ENCODE peak calls at places on chromosomes 7 and 10, in five cellular contexts. E is heart left ventricle, L is body of pancreas, K is transverse colon, J is left ventricle myocardium inferior. Y is an unnamed sample. For H3K4me1, the result is how much of the 10 kb centered on the place peaks cover.

GRCh38 chr7:157523371-157523765 is 186.6 kb downstream of the DNAJB6 start:
- DNase-seq in E (no peak), L (peak), K (no peak), J (no peak), Y (no peak)

GRCh38 chr7:41886257-41886905 is 183.5 kb upstream of the INHBA start:
- DNase-seq in E (peak), L (no peak), K (peak), J (peak), Y (no peak)

GRCh38 chr7:128938524-128939074 is 872 bp downstream of the IRF5 start:
- DNase-seq in E (no peak), L (no peak), K (peak), J (no peak), Y (no peak)

GRCh38 chr7:2154831-2155230 is 77.9 kb downstream of the MAD1L1 start:
- DNase-seq in E (no peak), L (no peak), K (no peak), J (no peak), Y (no peak)

GRCh38 chr7:2651847-2652735 is 20.3 kb downstream of the TTYH3 start:
- DNase-seq in E (no peak), L (no peak), K (no peak), J (no peak), Y (no peak)

GRCh38 chr7:44162179-44162578 is 21.0 kb upstream of the MYL7 start:
- DNase-seq in E (no peak), L (no peak), K (no peak), J (no peak), Y (peak)

GRCh38 chr7:6157685-6158423 is 114.6 kb downstream of the CYTH3 start:
- DNase-seq in E (no peak), L (no peak), K (no peak), J (no peak), Y (no peak)

GRCh38 chr7:44969701-44970494 is 8.9 kb downstream of the MYO1G start:
- DNase-seq in E (no peak), L (no peak), K (peak), J (no peak), Y (no peak)

GRCh38 chr7:80318081-80318480 is 183.4 kb downstream of the GNAI1 start:
- DNase-seq in E (no peak), L (no peak), K (no peak), J (no peak), Y (no peak)

GRCh38 chr7:3217166-3217565 is 83.9 kb upstream of the SDK1 start:
- DNase-seq in E (peak), L (peak), K (no peak), J (peak), Y (peak)

GRCh38 chr7:42219447-42219846 is 17.6 kb downstream of the GLI3 start:
- DNase-seq in E (no peak), L (no peak), K (no peak), J (no peak), Y (no peak)

GRCh38 chr7:32762321-32762669 is 129.3 kb downstream of the KBTBD2 start:
- DNase-seq in E (no peak), L (no peak), K (no peak), J (no peak), Y (no peak)

GRCh38 chr7:55060085-55060484 is 41.3 kb downstream of the EGFR start:
- DNase-seq in E (no peak), L (no peak), K (no peak), J (no peak), Y (no peak)

GRCh38 chr7:133784421-133785045 is 342.6 kb upstream of the LRGUK start:
- DNase-seq in E (no peak), L (no peak), K (no peak), J (no peak), Y (no peak)

GRCh38 chr7:64102656-64103400 is 57.6 kb downstream of the ZNF727 start:
- DNase-seq in E (no peak), L (no peak), K (no peak), J (no peak), Y (no peak)

GRCh38 chr7:77893813-77894212 is 95.2 kb downstream of the PHTF2 start:
- DNase-seq in E (no peak), L (no peak), K (no peak), J (no peak), Y (no peak)

GRCh38 chr7:81488210-81488609 is 281.6 kb downstream of the HGF start:
- DNase-seq in E (no peak), L (no peak), K (no peak), J (no peak), Y (no peak)

GRCh38 chr7:44154703-44155102 is 13.6 kb upstream of the MYL7 start:
- DNase-seq in E (no peak), L (no peak), K (no peak), J (no peak), Y (no peak)

GRCh38 chr10:31358688-31359330 is 39.8 kb downstream of the ZEB1 start:
- DNase-seq in E (no peak), L (no peak), K (no peak), J (no peak), Y (no peak)

GRCh38 chr7:50854247-50854646 is 71.6 kb upstream of the GRB10 start:
- DNase-seq in E (no peak), L (no peak), K (no peak), J (no peak), Y (no peak)

GRCh38 chr7:47988496-47989386 is 9.3 kb upstream of the HUS1 start:
- DNase-seq in E (no peak), L (no peak), K (no peak), J (no peak), Y (no peak)

GRCh38 chr10:11245510-11245909 is 227.8 kb downstream of the CELF2 start:
- DNase-seq in E (no peak), L (no peak), K (no peak), J (no peak), Y (no peak)

GRCh38 chr10:111705026-111705425 is 478.5 kb downstream of the GPAM start:
- DNase-seq in E (no peak), L (no peak), K (no peak), J (no peak), Y (no peak)

GRCh38 chr10:34760606-34761005 is 54.5 kb downstream of the PARD3 start:
- DNase-seq in E (no peak), L (no peak), K (no peak), J (peak), Y (no peak)

GRCh38 chr7:121941836-121942235 is 68.9 kb downstream of the PTPRZ1 start:
- DNase-seq in E (no peak), L (no peak), K (no peak), J (no peak), Y (no peak)

GRCh38 chr7:125530553-125530952 is 600.9 kb upstream of the POT1 start:
- DNase-seq in E (no peak), L (no peak), K (no peak), J (no peak), Y (no peak)

GRCh38 chr10:28077889-28078288 is 79.0 kb upstream of the ODAD2 start:
- DNase-seq in E (no peak), L (no peak), K (no peak), J (no peak), Y (no peak)

GRCh38 chr10:47277352-47278151 is 22.4 kb upstream of the GDF10 start:
- DNase-seq in E (no peak), L (no peak), K (no peak), J (no peak), Y (no peak)

GRCh38 chr10:629186-629998 is 60.1 kb downstream of the DIP2C start:
- DNase-seq in E (no peak), L (no peak), K (no peak), J (no peak), Y (no peak)

DNA sequence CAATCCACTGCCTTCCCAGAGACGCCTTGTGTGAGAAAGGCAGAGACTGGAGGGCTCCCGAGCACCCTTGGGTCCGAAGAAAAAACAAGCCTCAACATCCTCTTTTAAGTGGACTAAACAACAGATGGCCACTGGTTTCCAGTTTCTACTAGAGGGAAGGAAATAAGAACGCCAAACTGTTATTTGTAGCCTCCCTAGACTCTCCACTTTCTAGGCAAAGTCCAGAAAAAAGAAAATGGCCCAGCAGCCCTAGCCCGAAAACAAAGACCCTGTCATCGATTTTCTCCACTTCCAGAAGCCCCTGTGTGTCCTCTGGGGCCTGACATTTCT is 6.0 kb downstream of the RGS10 start:
- DNase-seq in E (no peak), L (no peak), K (no peak), J (no peak), Y (no peak)
- H3K4me1 ChIP-seq in E (under half), L (under half), K (under half), J (under half), Y (under half)

DNA sequence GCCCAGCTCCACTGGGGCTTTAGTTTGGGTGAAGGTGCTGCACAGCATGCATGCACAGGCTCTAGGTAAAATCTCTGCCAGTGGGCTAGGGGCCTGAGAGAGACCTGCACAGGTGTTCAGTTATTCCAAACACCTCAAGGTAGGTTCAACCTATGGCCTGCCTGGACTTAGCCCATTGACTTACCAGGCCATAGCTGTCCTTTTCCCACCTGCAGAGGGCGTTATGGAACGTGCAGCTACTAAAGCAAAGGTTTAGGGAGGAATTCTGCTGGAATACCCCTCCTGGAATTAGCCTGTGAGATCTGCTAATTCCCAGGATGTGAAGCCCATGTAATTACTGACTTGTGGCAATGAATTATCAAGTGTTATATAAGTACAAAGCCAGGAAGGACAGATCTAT is 3.6 kb downstream of the VWC2 start:
- DNase-seq in E (peak), L (no peak), K (peak), J (no peak), Y (no peak)
- TF ChIP-seq CTCF in E (peak), L (peak), K (no peak), J (peak), Y (no peak)

GRCh38 chr10:23693895-23694294 is 255.0 kb downstream of the OTUD1 start:
- DNase-seq in E (no peak), L (no peak), K (no peak), J (no peak), Y (no peak)

GRCh38 chr10:23696476-23696875 is 257.6 kb downstream of the OTUD1 start:
- DNase-seq in E (no peak), L (no peak), K (no peak), J (no peak), Y (no peak)

GRCh38 chr10:23695825-23696420 is 257.0 kb downstream of the OTUD1 start:
- DNase-seq in E (no peak), L (no peak), K (no peak), J (no peak), Y (no peak)

GRCh38 chr10:23694446-23694920 is 255.6 kb downstream of the OTUD1 start:
- DNase-seq in E (no peak), L (no peak), K (no peak), J (no peak), Y (no peak)

DNA sequence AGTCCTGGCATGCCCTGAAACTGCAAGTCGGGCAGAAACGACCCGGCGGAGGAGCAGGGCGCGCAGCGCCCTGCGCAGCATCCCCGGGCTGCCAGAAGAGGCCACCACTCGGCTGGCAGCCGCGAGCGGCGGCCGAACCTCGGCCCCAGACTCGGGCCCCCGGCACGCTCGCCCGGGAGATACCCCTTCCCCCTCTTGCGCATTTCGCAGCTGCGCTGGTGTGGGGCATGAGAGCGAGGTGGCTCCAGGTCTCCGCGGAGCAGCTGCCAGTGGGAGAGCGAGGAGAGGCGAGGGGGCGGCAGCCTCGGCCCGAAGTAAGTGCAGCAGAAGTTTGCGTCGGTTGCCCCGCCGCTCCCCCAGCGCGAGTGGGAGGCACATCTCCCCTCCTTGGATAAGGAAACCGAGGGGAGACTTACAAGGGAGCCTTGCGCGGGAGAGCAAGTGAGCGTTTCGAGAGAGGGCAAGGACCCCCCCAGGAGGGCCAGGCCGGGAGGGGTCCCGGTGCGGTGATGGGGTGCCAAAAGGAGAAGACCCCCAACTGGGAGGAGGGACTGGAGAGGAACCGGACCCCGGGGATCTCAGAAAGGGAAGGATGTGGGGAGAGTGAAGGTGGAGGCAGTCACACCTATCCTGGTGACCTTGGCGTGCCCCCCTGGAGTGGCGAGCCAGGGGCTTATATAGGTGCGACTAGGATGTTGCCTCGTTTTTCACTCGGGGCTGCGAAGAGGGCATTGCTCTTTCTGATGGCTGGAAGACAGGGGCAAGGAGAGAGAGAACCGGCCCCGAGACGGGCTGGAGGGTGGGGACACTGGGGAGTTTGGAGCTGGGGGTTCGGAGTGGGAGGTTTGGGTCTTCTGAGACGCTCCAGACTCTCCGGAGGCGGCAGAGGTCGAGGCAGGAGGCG is 256.3 kb downstream of the OTUD1 start:
- DNase-seq in E (no peak), L (no peak), K (no peak), J (no peak), Y (no peak)
- H3K4me3 ChIP-seq in E (peak), L (no peak), K (no peak), J (peak), Y (no peak)

GRCh38 chr10:69228151-69228550 is 8.0 kb downstream of the HKDC1 start:
- DNase-seq in E (no peak), L (no peak), K (no peak), J (no peak), Y (no peak)
- H3K4me1 ChIP-seq in E (under half), L (under half), K (under half), J (under half), Y (under half)

GRCh38 chr10:2938869-2939268 is 128.5 kb upstream of the PFKP start:
- DNase-seq in E (no peak), L (no peak), K (no peak), J (no peak), Y (no peak)
- TF ChIP-seq CTCF in E (no peak), L (no peak), K (no peak), J (peak), Y (no peak)

GRCh38 chr7:108094375-108094774 is 35.8 kb downstream of the LAMB4 start:
- DNase-seq in E (no peak), L (no peak), K (no peak), J (no peak), Y (no peak)
- H3K4me3 ChIP-seq in E (no peak), L (no peak), K (no peak), J (peak), Y (no peak)

GRCh38 chr7:1053816-1054370 is 9.5 kb downstream of the GPR146 start:
- DNase-seq in E (no peak), L (no peak), K (no peak), J (no peak), Y (no peak)
- H3K4me1 ChIP-seq in E (half or more), L (under half), K (under half), J (half or more), Y (under half)

GRCh38 chr10:44030132-44030531 is 354.8 kb downstream of the CXCL12 start:
- DNase-seq in E (no peak), L (no peak), K (no peak), J (no peak), Y (no peak)
- TF ChIP-seq CTCF in E (no peak), L (no peak), K (no peak), J (peak), Y (no peak)